ENCODE peak calls at places on chromosomes 12 and 14, in six cellular contexts. One of them, this sample, is unnamed.

GRCh38 chr14:70317969-70318634 is 41.4 kb downstream of the COX16 start:
- DNase-seq in fibroblast of lung: peak; percentile 46
- DNase-seq in amniotic stem cell: peak; percentile 3
- DNase-seq in choroid plexus epithelial cell: peak; percentile 88
- DNase-seq in NCI-H2081: peak; percentile 63
- DNase-seq in GM20000: peak; percentile 24
- DNase-seq in this sample: no peak

GRCh38 chr12:12439636-12440035 is 82.8 kb downstream of the BORCS5 start:
- DNase-seq in fibroblast of lung: peak; percentile 79
- DNase-seq in GM20000: no peak
- DNase-seq in amniotic stem cell: no peak
- DNase-seq in NCI-H2081: no peak
- DNase-seq in choroid plexus epithelial cell: peak; percentile 93
- DNase-seq in this sample: no peak

GRCh38 chr14:101125313-101125712 is 221.8 kb upstream of the RTL1 start:
- DNase-seq in choroid plexus epithelial cell: no peak
- DNase-seq in NCI-H2081: no peak
- DNase-seq in GM20000: no peak
- DNase-seq in fibroblast of lung: no peak
- DNase-seq in amniotic stem cell: no peak
- DNase-seq in this sample: no peak

GRCh38 chr14:89429206-89430091 is 12.4 kb upstream of the FOXN3 start:
- DNase-seq in amniotic stem cell: no peak
- DNase-seq in GM20000: no peak
- DNase-seq in NCI-H2081: no peak
- DNase-seq in fibroblast of lung: peak; percentile 69
- DNase-seq in choroid plexus epithelial cell: no peak
- DNase-seq in this sample: peak; percentile 88

GRCh38 chr14:55540847-55541773 is 38.9 kb upstream of the KTN1 start:
- DNase-seq in choroid plexus epithelial cell: peak; percentile 17
- DNase-seq in NCI-H2081: no peak
- DNase-seq in GM20000: no peak
- DNase-seq in fibroblast of lung: peak; percentile 38
- DNase-seq in amniotic stem cell: no peak
- DNase-seq in this sample: no peak

GRCh38 chr12:90515199-90516175 is 439.5 kb downstream of the CCER1 start:
- DNase-seq in NCI-H2081: no peak
- DNase-seq in amniotic stem cell: no peak
- DNase-seq in GM20000: peak; percentile 32
- DNase-seq in fibroblast of lung: peak; percentile 8
- DNase-seq in choroid plexus epithelial cell: peak; percentile 56
- DNase-seq in this sample: no peak

GRCh38 chr12:124254126-124254525 is 40.8 kb upstream of the RFLNA start:
- DNase-seq in fibroblast of lung: no peak
- DNase-seq in amniotic stem cell: no peak
- DNase-seq in NCI-H2081: no peak
- DNase-seq in GM20000: no peak
- DNase-seq in choroid plexus epithelial cell: no peak
- DNase-seq in this sample: no peak

GRCh38 chr12:4545195-4545594 is 6.5 kb downstream of the RAD51AP1 start:
- DNase-seq in amniotic stem cell: no peak
- DNase-seq in NCI-H2081: no peak
- DNase-seq in fibroblast of lung: no peak
- DNase-seq in GM20000: no peak
- DNase-seq in choroid plexus epithelial cell: no peak
- DNase-seq in this sample: no peak

GRCh38 chr12:118714051-118714460 is 267.3 kb upstream of the SRRM4 start:
- DNase-seq in choroid plexus epithelial cell: no peak
- DNase-seq in NCI-H2081: peak; percentile 4
- DNase-seq in fibroblast of lung: no peak
- DNase-seq in amniotic stem cell: no peak
- DNase-seq in GM20000: peak; percentile 60
- DNase-seq in this sample: peak; percentile 74

GRCh38 chr12:124543052-124543590 is 24.3 kb downstream of the NCOR2 start:
- DNase-seq in NCI-H2081: peak; percentile 79
- DNase-seq in GM20000: peak; percentile 68
- DNase-seq in choroid plexus epithelial cell: peak; percentile 59
- DNase-seq in amniotic stem cell: no peak
- DNase-seq in fibroblast of lung: no peak
- DNase-seq in this sample: peak; percentile 81

GRCh38 chr14:50763386-50764007 is 67.5 kb downstream of the NIN start:
- DNase-seq in NCI-H2081: no peak
- DNase-seq in GM20000: no peak
- DNase-seq in amniotic stem cell: no peak
- DNase-seq in fibroblast of lung: peak; percentile 88
- DNase-seq in choroid plexus epithelial cell: peak; percentile 87
- DNase-seq in this sample: no peak

GRCh38 chr12:89893972-89894706 is 185.5 kb upstream of the ATP2B1 start:
- DNase-seq in choroid plexus epithelial cell: peak; percentile 72
- DNase-seq in GM20000: no peak
- DNase-seq in amniotic stem cell: no peak
- DNase-seq in NCI-H2081: no peak
- DNase-seq in fibroblast of lung: peak; percentile 48
- DNase-seq in this sample: no peak

GRCh38 chr14:26870096-26870495 is 272.3 kb upstream of the NOVA1 start:
- DNase-seq in amniotic stem cell: no peak
- DNase-seq in choroid plexus epithelial cell: no peak
- DNase-seq in NCI-H2081: no peak
- DNase-seq in fibroblast of lung: no peak
- DNase-seq in GM20000: no peak
- DNase-seq in this sample: peak; percentile 8

GRCh38 chr12:68349083-68349700 is 17.0 kb upstream of the MDM1 start:
- DNase-seq in fibroblast of lung: peak; percentile 60
- DNase-seq in GM20000: no peak
- DNase-seq in choroid plexus epithelial cell: no peak
- DNase-seq in amniotic stem cell: no peak
- DNase-seq in NCI-H2081: no peak
- DNase-seq in this sample: no peak

GRCh38 chr14:53695692-53696091 is 260.9 kb downstream of the BMP4 start:
- DNase-seq in NCI-H2081: no peak
- DNase-seq in amniotic stem cell: no peak
- DNase-seq in GM20000: no peak
- DNase-seq in fibroblast of lung: no peak
- DNase-seq in choroid plexus epithelial cell: no peak
- DNase-seq in this sample: no peak

GRCh38 chr12:43914923-43915468 is 79.1 kb downstream of the TMEM117 start:
- DNase-seq in fibroblast of lung: peak; percentile 6
- DNase-seq in NCI-H2081: no peak
- DNase-seq in GM20000: peak; percentile 5
- DNase-seq in amniotic stem cell: no peak
- DNase-seq in choroid plexus epithelial cell: peak; percentile 26
- DNase-seq in this sample: no peak

GRCh38 chr12:60072911-60073310 is 477.1 kb downstream of the SLC16A7 start:
- DNase-seq in NCI-H2081: no peak
- DNase-seq in choroid plexus epithelial cell: peak; percentile 41
- DNase-seq in GM20000: no peak
- DNase-seq in fibroblast of lung: peak; percentile 76
- DNase-seq in amniotic stem cell: no peak
- DNase-seq in this sample: no peak

GRCh38 chr12:97368462-97369150 is 94.0 kb upstream of the RMST start:
- DNase-seq in NCI-H2081: no peak
- DNase-seq in GM20000: no peak
- DNase-seq in amniotic stem cell: no peak
- DNase-seq in fibroblast of lung: no peak
- DNase-seq in choroid plexus epithelial cell: no peak
- DNase-seq in this sample: no peak

GRCh38 chr12:109458086-109458485 is 19.0 kb downstream of the KCTD10 start:
- DNase-seq in GM20000: no peak
- DNase-seq in amniotic stem cell: no peak
- DNase-seq in NCI-H2081: no peak
- DNase-seq in choroid plexus epithelial cell: peak; percentile 82
- DNase-seq in fibroblast of lung: peak; percentile 89
- DNase-seq in this sample: no peak

GRCh38 chr14:26218858-26219257 is 379.0 kb downstream of the NOVA1 start:
- DNase-seq in NCI-H2081: no peak
- DNase-seq in choroid plexus epithelial cell: no peak
- DNase-seq in GM20000: no peak
- DNase-seq in amniotic stem cell: no peak
- DNase-seq in fibroblast of lung: no peak
- DNase-seq in this sample: no peak

GRCh38 chr12:15754233-15754632 is 35.0 kb downstream of the EPS8 start:
- DNase-seq in amniotic stem cell: no peak
- DNase-seq in choroid plexus epithelial cell: no peak
- DNase-seq in GM20000: no peak
- DNase-seq in fibroblast of lung: peak; percentile 71
- DNase-seq in NCI-H2081: no peak
- DNase-seq in this sample: no peak

GRCh38 chr14:31717294-31718085 is 156.3 kb downstream of the NUBPL start:
- DNase-seq in fibroblast of lung: peak; percentile 2
- DNase-seq in GM20000: no peak
- DNase-seq in NCI-H2081: no peak
- DNase-seq in amniotic stem cell: no peak
- DNase-seq in choroid plexus epithelial cell: peak; percentile 33
- DNase-seq in this sample: no peak

GRCh38 chr12:71194657-71195056 is 36.9 kb upstream of the TSPAN8 start:
- DNase-seq in choroid plexus epithelial cell: no peak
- DNase-seq in GM20000: no peak
- DNase-seq in fibroblast of lung: peak; percentile 17
- DNase-seq in NCI-H2081: no peak
- DNase-seq in amniotic stem cell: no peak
- DNase-seq in this sample: peak; percentile 54

GRCh38 chr12:39830862-39831520 is 211.4 kb upstream of the ABCD2 start:
- DNase-seq in NCI-H2081: no peak
- DNase-seq in fibroblast of lung: peak; percentile 8
- DNase-seq in GM20000: no peak
- DNase-seq in choroid plexus epithelial cell: no peak
- DNase-seq in amniotic stem cell: no peak
- DNase-seq in this sample: no peak

GRCh38 chr12:107319536-107320030 is 226.2 kb upstream of the CRY1 start:
- DNase-seq in NCI-H2081: peak; percentile 30
- DNase-seq in choroid plexus epithelial cell: no peak
- DNase-seq in GM20000: no peak
- DNase-seq in fibroblast of lung: peak; percentile 34
- DNase-seq in amniotic stem cell: no peak
- DNase-seq in this sample: no peak

GRCh38 chr12:29552994-29553748 is 55.7 kb upstream of the OVCH1 start:
- DNase-seq in fibroblast of lung: no peak
- DNase-seq in GM20000: no peak
- DNase-seq in NCI-H2081: no peak
- DNase-seq in choroid plexus epithelial cell: no peak
- DNase-seq in amniotic stem cell: no peak
- DNase-seq in this sample: no peak

GRCh38 chr12:51521554-51522276 is 69.3 kb upstream of the SCN8A start:
- DNase-seq in choroid plexus epithelial cell: peak; percentile 40
- DNase-seq in amniotic stem cell: no peak
- DNase-seq in NCI-H2081: no peak
- DNase-seq in fibroblast of lung: peak; percentile 18
- DNase-seq in GM20000: no peak
- DNase-seq in this sample: no peak